ENCODE peak calls at places on chromosomes 13 and 19, in nine cellular contexts. Y is HepG2, L is cardiac muscle cell, O is colonic mucosa, R is IMR-90, B is psoas muscle, J is ascending aorta, T is endodermal cell, D is foreskin keratinocyte. C is an unnamed sample.

GRCh38 chr19:36025541-36025940 is 7.1 kb downstream of the CLIP3 start:
- DNase-seq in T (no peak), J (no peak), B (no peak), O (no peak), R (no peak), D (no peak), Y (no peak), L (no peak), C (no peak)

GRCh38 chr13:21243045-21243842 is 66.8 kb downstream of the MRPL57 start:
- DNase-seq in Y (no peak), T (no peak), D (no peak), J (no peak), R (no peak), L (no peak), B (no peak), O (no peak), C (no peak)

GRCh38 chr19:5144545-5145179 is 175.7 kb downstream of the KDM4B start:
- DNase-seq in R (no peak), Y (no peak), J (no peak), L (no peak), T (no peak), D (no peak), O (no peak), B (no peak), C (no peak)

GRCh38 chr19:1757468-1758230 is 4.3 kb downstream of the ONECUT3 start:
- DNase-seq in T (peak; percentile 49), B (no peak), D (no peak), J (no peak), L (no peak), Y (no peak), R (no peak), O (no peak), C (no peak)

GRCh38 chr13:111178417-111178816 is 63.3 kb downstream of the ARHGEF7 start:
- DNase-seq in B (no peak), O (no peak), L (no peak), D (no peak), Y (no peak), J (peak; percentile 79), T (no peak), R (no peak), C (no peak)

GRCh38 chr13:25267715-25268114 is 19.6 kb downstream of the MTMR6 start:
- DNase-seq in B (no peak), R (peak; percentile 26), T (no peak), O (no peak), Y (no peak), J (no peak), L (no peak), D (no peak), C (no peak)

GRCh38 chr13:44906758-44907157 is 82.5 kb downstream of the NUFIP1 start:
- DNase-seq in R (peak; percentile 71), O (no peak), B (no peak), J (peak; percentile 74), D (no peak), L (peak; percentile 20), T (no peak), Y (no peak), C (no peak)

GRCh38 chr19:8324186-8325050 is 3.1 kb downstream of the RPS28 start:
- DNase-seq in O (no peak), L (no peak), D (no peak), B (no peak), T (peak; percentile 79), J (no peak), Y (no peak), R (no peak), C (no peak)

GRCh38 chr19:13102666-13103584 is at the start of gene LYL1:
- DNase-seq in L (peak; percentile 89), D (no peak), O (peak; percentile 75), R (no peak), J (peak; percentile 88), B (peak; percentile 76), T (peak; percentile 90), Y (peak; percentile 45), C (no peak)

GRCh38 chr19:18204394-18205179 is 745 bp upstream of the RAB3A start:
- DNase-seq in B (peak; percentile 31), T (peak; percentile 90), D (no peak), R (no peak), J (peak; percentile 84), Y (no peak), O (peak; percentile 75), L (peak; percentile 84), C (peak; percentile 73)

GRCh38 chr13:33073338-33073737 is 57.1 kb downstream of the KL start:
- DNase-seq in L (no peak), Y (no peak), J (no peak), B (no peak), D (no peak), R (no peak), T (no peak), O (no peak), C (no peak)

GRCh38 chr19:8116437-8117293 is 32.7 kb downstream of the FBN3 start:
- DNase-seq in Y (no peak), D (no peak), R (no peak), J (no peak), O (no peak), T (no peak), L (no peak), B (no peak), C (peak; percentile 15)

GRCh38 chr19:50500060-50500752 is 10.8 kb downstream of the JOSD2 start:
- DNase-seq in J (no peak), T (peak; percentile 77), O (no peak), D (no peak), R (no peak), Y (no peak), B (peak; percentile 83), L (peak; percentile 96), C (no peak)

GRCh38 chr13:21010621-21011020 is 50.8 kb downstream of the LATS2 start:
- DNase-seq in L (no peak), Y (peak; percentile 44), O (no peak), J (no peak), D (no peak), T (peak; percentile 43), B (no peak), R (peak; percentile 47), C (peak; percentile 34)

GRCh38 chr13:51520524-51520923 is 63.7 kb upstream of the WDFY2 start:
- DNase-seq in O (no peak), L (no peak), Y (peak; percentile 63), B (no peak), D (peak; percentile 54), T (no peak), R (peak; percentile 80), J (no peak), C (no peak)

DNA sequence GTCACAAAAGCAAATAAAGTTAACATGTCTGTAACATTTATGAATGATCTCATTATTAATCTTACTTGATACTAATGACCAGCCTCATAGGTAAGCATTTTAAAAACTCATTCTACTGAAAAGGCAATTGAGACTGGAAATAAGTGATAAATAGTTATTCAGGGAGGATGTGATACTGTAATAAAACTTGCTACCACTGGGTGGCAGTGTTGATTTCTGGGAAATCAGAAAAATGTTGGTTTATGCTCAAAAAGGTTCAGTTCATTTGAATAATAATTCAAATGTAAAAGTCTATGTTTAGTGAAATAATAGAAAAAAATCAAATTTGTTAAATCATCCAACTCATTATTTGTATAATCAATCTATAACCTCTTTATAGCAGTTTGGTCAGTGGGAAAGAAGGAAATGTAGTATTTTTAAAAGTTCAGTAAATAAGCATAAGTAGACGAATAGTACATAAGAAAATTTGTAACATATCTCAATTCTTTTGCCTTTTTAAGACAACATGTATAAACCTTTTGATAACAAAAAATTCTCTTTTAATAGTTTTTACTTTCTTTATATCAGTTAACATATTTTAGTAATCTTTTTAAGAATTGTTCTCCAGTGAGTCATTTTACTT is 9.6 kb downstream of the ABHD13 start:
- DNase-seq in B (no peak), Y (peak; percentile 21), T (no peak), J (no peak), L (peak; percentile 32), O (peak; percentile 27), D (no peak), R (peak; percentile 52), C (peak; percentile 21)
- TF ChIP-seq CTCF in B (peak; percentile 83), Y (peak; percentile 58), T (peak; percentile 89), J (peak; percentile 77), L (peak; percentile 71), O (peak; percentile 87), D (peak; percentile 76), R (peak; percentile 74), C (peak; percentile 79)

DNA sequence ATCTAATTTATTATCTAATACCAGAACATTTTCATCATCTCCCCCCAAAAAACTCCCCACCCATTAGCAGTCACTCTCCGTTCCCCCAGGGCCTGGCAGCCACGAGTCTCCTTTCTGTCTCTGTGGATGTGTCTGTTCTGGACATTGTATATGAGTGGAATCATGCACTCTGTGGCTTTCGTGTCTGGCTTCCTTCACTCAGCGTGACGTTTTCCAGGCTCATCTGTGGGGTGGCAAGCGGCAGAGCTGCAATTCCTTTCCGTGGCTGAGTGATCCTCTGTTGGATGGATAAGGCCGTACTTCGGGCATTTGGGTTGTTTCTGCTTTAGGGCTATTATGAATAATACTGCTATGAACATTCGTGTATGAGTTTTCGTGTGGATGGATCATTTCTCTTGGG is 3.1 kb downstream of the AP2S1 start:
- DNase-seq in B (no peak), J (no peak), T (no peak), R (no peak), O (no peak), Y (no peak), L (peak; percentile 17), D (no peak), C (no peak)
- H3K27ac ChIP-seq in B (no peak overlapping the region), J (no peak overlapping the region), T (no peak overlapping the region), R (no peak overlapping the region), O (no peak overlapping the region), Y (no peak overlapping the region), L (no peak overlapping the region), D (no peak overlapping the region), C (peak overlapping the region; percentile 24)

GRCh38 chr13:92175330-92175729 is 776.9 kb downstream of the GPC5 start:
- DNase-seq in J (no peak), L (peak; percentile 63), O (peak; percentile 20), T (peak; percentile 51), D (peak; percentile 17), R (peak; percentile 62), B (no peak), Y (peak; percentile 27), C (no peak)
- TF ChIP-seq CTCF in J (no peak), L (peak; percentile 69), O (no peak), T (peak; percentile 78), D (peak; percentile 44), R (peak; percentile 50), B (no peak), Y (peak; percentile 29), C (peak; percentile 21)

GRCh38 chr19:3366104-3366760 is at the start of gene NFIC:
- DNase-seq in R (peak; percentile 79), O (peak; percentile 70), D (peak; percentile 59), B (peak; percentile 84), J (peak; percentile 87), T (peak; percentile 74), L (peak; percentile 60), Y (no peak), C (peak; percentile 88)

GRCh38 chr19:3367572-3368440 is 1.4 kb downstream of the NFIC start:
- DNase-seq in L (no peak), O (peak; percentile 53), Y (no peak), T (no peak), J (no peak), R (no peak), B (peak; percentile 46), D (no peak), C (no peak)

GRCh38 chr19:3365447-3366103 is 808 bp upstream of the NFIC start:
- DNase-seq in J (peak; percentile 90), T (no peak), L (no peak), Y (no peak), O (peak; percentile 62), R (peak; percentile 66), D (peak; percentile 51), B (peak; percentile 78), C (no peak)

GRCh38 chr19:3368441-3368795 is 2.0 kb downstream of the NFIC start:
- DNase-seq in O (no peak), Y (no peak), B (no peak), T (no peak), J (no peak), R (no peak), L (no peak), D (no peak), C (no peak)

GRCh38 chr19:3366761-3367571 is 583 bp downstream of the NFIC start:
- DNase-seq in D (no peak), L (peak; percentile 59), O (peak; percentile 76), R (no peak), T (peak; percentile 75), B (peak; percentile 78), J (no peak), Y (no peak), C (no peak)
- H3K27ac ChIP-seq in D (peak overlapping the region; percentile 83), L (peak overlapping the region; percentile 50), O (peak overlapping the region; percentile 81), R (peak overlapping the region; percentile 97), T (no peak overlapping the region), B (peak overlapping the region; percentile 97), J (peak overlapping the region; percentile 100), Y (peak overlapping the region; percentile 52), C (peak overlapping the region; percentile 97)